ENCODE peak calls at places on chromosome 11, in five cellular contexts. J, L, V, Y and P are unnamed samples.

GRCh38 chr11:62980133-62980760 is 4.5 kb downstream of the SLC22A6 start:
- DNase-seq in J (no peak), L (no peak), V (no peak), Y (no peak), P (no peak)

GRCh38 chr11:83200035-83200434 is 6.5 kb downstream of the ANKRD42 start:
- DNase-seq in J (no peak), L (no peak), V (no peak), Y (no peak), P (no peak)

GRCh38 chr11:96708469-96708868 is 318.7 kb downstream of the JRKL start:
- DNase-seq in J (no peak), L (no peak), V (no peak), Y (no peak), P (no peak)

GRCh38 chr11:83159901-83160865 is 3.3 kb downstream of the PCF11 start:
- DNase-seq in J (no peak), L (no peak), V (no peak), Y (no peak), P (peak; percentile 34)

GRCh38 chr11:820655-821512 is 2.2 kb downstream of the PNPLA2 start:
- DNase-seq in J (peak; percentile 90), L (no peak), V (peak; percentile 85), Y (no peak), P (peak; percentile 87)

GRCh38 chr11:11808992-11809583 is 32.7 kb upstream of the USP47 start:
- DNase-seq in J (no peak), L (no peak), V (no peak), Y (no peak), P (no peak)

GRCh38 chr11:62555464-62556092 is 9.0 kb upstream of the AHNAK start:
- DNase-seq in J (peak; percentile 74), L (peak; percentile 56), V (peak; percentile 26), Y (peak; percentile 82), P (no peak)

GRCh38 chr11:126329644-126330200 is 25.8 kb upstream of the ST3GAL4 start:
- DNase-seq in J (no peak), L (no peak), V (no peak), Y (no peak), P (no peak)

GRCh38 chr11:2807276-2807681 is 78.3 kb downstream of the CDKN1C start:
- DNase-seq in J (peak; percentile 84), L (peak; percentile 4), V (no peak), Y (no peak), P (peak; percentile 41)

GRCh38 chr11:35464308-35464707 is 45.0 kb upstream of the SLC1A2 start:
- DNase-seq in J (no peak), L (no peak), V (no peak), Y (no peak), P (no peak)

GRCh38 chr11:80097146-80097545 is 656.3 kb upstream of the TENM4 start:
- DNase-seq in J (no peak), L (no peak), V (no peak), Y (no peak), P (no peak)

GRCh38 chr11:1707751-1708150 is 10.8 kb downstream of the KRTAP5-6 start:
- DNase-seq in J (no peak), L (no peak), V (no peak), Y (no peak), P (no peak)

GRCh38 chr11:130612291-130612802 is 163.9 kb downstream of the ADAMTS15 start:
- DNase-seq in J (no peak), L (no peak), V (peak; percentile 28), Y (no peak), P (no peak)

GRCh38 chr11:111833524-111833923 is 37.9 kb downstream of the ALG9 start:
- DNase-seq in J (no peak), L (no peak), V (no peak), Y (no peak), P (no peak)

GRCh38 chr11:6402061-6402470 is 11.8 kb downstream of the SMPD1 start:
- DNase-seq in J (no peak), L (no peak), V (no peak), Y (no peak), P (no peak)

GRCh38 chr11:46435679-46436078 is 44.1 kb upstream of the CHRM4 start:
- DNase-seq in J (no peak), L (no peak), V (no peak), Y (no peak), P (no peak)

GRCh38 chr11:1570531-1570895 is 1.6 kb downstream of the DUSP8 start:
- DNase-seq in J (no peak), L (no peak), V (no peak), Y (no peak), P (no peak)

GRCh38 chr11:132784441-132784840 is 747.9 kb downstream of the OPCML start:
- DNase-seq in J (no peak), L (no peak), V (no peak), Y (no peak), P (no peak)

GRCh38 chr11:73376803-73377629 is 817 bp downstream of the RELT start:
- DNase-seq in J (peak; percentile 79), L (peak; percentile 54), V (peak; percentile 82), Y (peak; percentile 65), P (peak; percentile 54)

GRCh38 chr11:79538775-79539174 is 97.9 kb upstream of the TENM4 start:
- DNase-seq in J (no peak), L (no peak), V (no peak), Y (no peak), P (no peak)

GRCh38 chr11:93528757-93529639 is 14.2 kb downstream of the SMCO4 start:
- DNase-seq in J (no peak), L (no peak), V (no peak), Y (no peak), P (no peak)

GRCh38 chr11:2940166-2940929 is 11.1 kb upstream of the PHLDA2 start:
- DNase-seq in J (peak; percentile 78), L (no peak), V (peak; percentile 50), Y (no peak), P (peak; percentile 68)

GRCh38 chr11:110710520-110711381 is 1.5 kb downstream of the ARHGAP20 start:
- DNase-seq in J (peak; percentile 71), L (peak; percentile 19), V (no peak), Y (peak; percentile 20), P (no peak)

GRCh38 chr11:134170909-134171281 is 52.9 kb downstream of the NCAPD3 start:
- DNase-seq in J (no peak), L (no peak), V (no peak), Y (no peak), P (no peak)

GRCh38 chr11:73402834-73403185 is 26.6 kb downstream of the RELT start:
- DNase-seq in J (no peak), L (no peak), V (no peak), Y (no peak), P (no peak)

GRCh38 chr11:1531961-1532586 is 40.0 kb downstream of the DUSP8 start:
- DNase-seq in J (no peak), L (no peak), V (no peak), Y (no peak), P (no peak)

GRCh38 chr11:132187814-132188213 is 817.4 kb downstream of the NTM start:
- DNase-seq in J (no peak), L (no peak), V (no peak), Y (no peak), P (no peak)

GRCh38 chr11:92892769-92893168 is 76.7 kb upstream of the MTNR1B start:
- DNase-seq in J (no peak), L (no peak), V (no peak), Y (no peak), P (no peak)

GRCh38 chr11:95505927-95506426 is 275.0 kb upstream of the SESN3 start:
- DNase-seq in J (no peak), L (no peak), V (no peak), Y (no peak), P (no peak)

GRCh38 chr11:76680517-76681425 is 10.2 kb upstream of the LRRC32 start:
- DNase-seq in J (peak; percentile 84), L (peak; percentile 62), V (peak; percentile 88), Y (peak; percentile 81), P (peak; percentile 80)
- TF ChIP-seq CTCF in J (peak; percentile 74), L (no peak), V (peak; percentile 87), Y (peak; percentile 93), P (peak; percentile 74)

DNA sequence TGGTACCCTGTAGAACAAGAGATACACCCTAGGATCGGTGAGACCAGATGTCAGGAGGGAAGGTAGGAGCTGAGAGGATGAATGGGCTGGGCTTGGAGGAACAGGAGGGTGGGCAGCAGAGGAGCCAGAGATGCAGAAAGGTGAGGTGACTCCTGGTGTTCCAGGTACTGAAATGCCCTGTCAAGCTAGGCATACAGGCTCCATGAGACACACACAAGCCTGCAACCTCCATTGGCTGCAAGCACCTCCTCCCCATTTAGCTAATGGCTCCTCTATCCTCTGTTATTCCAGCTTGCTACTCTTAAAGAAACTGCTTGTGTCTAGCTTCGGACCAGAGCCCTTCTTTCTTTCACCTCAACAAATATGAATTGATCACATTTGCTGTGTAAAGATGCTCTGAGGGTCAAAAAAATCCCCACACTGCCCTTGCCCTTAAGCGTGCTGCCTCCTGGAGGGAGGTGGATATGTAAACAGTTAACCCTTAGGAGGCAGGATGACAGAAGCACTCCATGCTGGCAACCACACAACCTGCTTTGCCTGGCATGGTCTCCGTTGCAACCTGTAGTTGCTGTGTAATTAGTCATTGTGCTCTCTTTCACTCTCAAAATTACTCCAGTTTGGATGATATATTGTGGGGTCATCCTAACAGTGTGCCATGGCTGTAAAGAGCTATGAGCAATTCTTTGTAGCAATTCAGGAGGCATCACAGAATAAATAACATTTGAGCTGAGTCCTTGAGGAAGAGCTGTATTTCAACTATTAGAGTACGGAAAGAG is 156.0 kb downstream of the PKNOX2 start:
- DNase-seq in J (no peak), L (no peak), V (no peak), Y (no peak), P (no peak)
- TF ChIP-seq CTCF in J (no peak), L (no peak), V (no peak), Y (no peak), P (no peak)

DNA sequence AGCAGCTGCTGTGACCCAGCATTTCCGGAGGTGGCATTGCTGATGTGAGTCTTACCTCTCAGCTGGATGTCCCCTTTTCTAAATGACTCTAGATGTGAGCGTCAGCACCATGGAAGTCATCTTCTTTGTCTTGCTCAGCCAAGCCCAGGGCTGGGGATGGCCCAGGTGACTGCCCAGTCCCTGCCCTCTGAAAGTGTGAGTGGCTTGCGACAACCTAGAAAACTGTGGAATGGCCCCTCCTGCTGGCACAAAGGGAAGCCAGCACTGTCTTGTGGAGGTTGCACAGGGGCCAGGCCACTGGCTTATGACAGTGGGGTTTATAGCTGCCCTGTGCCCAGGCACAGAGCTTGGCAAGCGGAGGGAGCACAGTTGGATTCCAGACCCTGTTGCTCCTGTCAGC is 6.2 kb downstream of the TUB start:
- DNase-seq in J (peak; percentile 28), L (no peak), V (no peak), Y (no peak), P (no peak)
- TF ChIP-seq CTCF in J (no peak), L (no peak), V (peak; percentile 14), Y (no peak), P (no peak)

GRCh38 chr11:68380786-68381622 is 68.6 kb downstream of the LRP5 start:
- DNase-seq in J (no peak), L (no peak), V (peak; percentile 35), Y (no peak), P (no peak)
- TF ChIP-seq CTCF in J (no peak), L (no peak), V (no peak), Y (no peak), P (no peak)